ENCODE peak calls at places on chromosomes 11 and 22, in six cellular contexts. One of them, this sample, is unnamed. For H3K4me1, the result is how much of the 10 kb centered on the place peaks cover.

GRCh38 chr11:75279273-75279672 is 38.7 kb downstream of the TPBGL start:
- DNase-seq in heart left ventricle: peak
- DNase-seq in ovary: peak
- DNase-seq in cardiac muscle cell: peak
- DNase-seq in tibial artery: no peak
- DNase-seq in breast epithelium: no peak
- DNase-seq in this sample: no peak

GRCh38 chr11:76638267-76639197 is 32.0 kb downstream of the LRRC32 start:
- DNase-seq in heart left ventricle: peak
- DNase-seq in ovary: no peak
- DNase-seq in cardiac muscle cell: no peak
- DNase-seq in tibial artery: no peak
- DNase-seq in breast epithelium: no peak
- DNase-seq in this sample: no peak

GRCh38 chr11:31972623-31973022 is 118.3 kb upstream of the RCN1 start:
- DNase-seq in heart left ventricle: no peak
- DNase-seq in ovary: no peak
- DNase-seq in cardiac muscle cell: no peak
- DNase-seq in tibial artery: no peak
- DNase-seq in breast epithelium: no peak
- DNase-seq in this sample: no peak

GRCh38 chr11:63880031-63880841 is 36.7 kb downstream of the RCOR2 start:
- DNase-seq in heart left ventricle: no peak
- DNase-seq in ovary: no peak
- DNase-seq in cardiac muscle cell: no peak
- DNase-seq in tibial artery: no peak
- DNase-seq in breast epithelium: no peak
- DNase-seq in this sample: no peak

GRCh38 chr11:75668508-75669297 is at the start of gene MAP6:
- DNase-seq in heart left ventricle: peak
- DNase-seq in ovary: no peak
- DNase-seq in cardiac muscle cell: peak
- DNase-seq in tibial artery: no peak
- DNase-seq in breast epithelium: no peak
- DNase-seq in this sample: no peak

GRCh38 chr11:9851366-9851765 is 187.5 kb downstream of the SWAP70 start:
- DNase-seq in heart left ventricle: no peak
- DNase-seq in ovary: no peak
- DNase-seq in cardiac muscle cell: no peak
- DNase-seq in tibial artery: no peak
- DNase-seq in breast epithelium: no peak
- DNase-seq in this sample: no peak

GRCh38 chr22:29112102-29112501 is 39.3 kb downstream of the KREMEN1 start:
- DNase-seq in heart left ventricle: no peak
- DNase-seq in ovary: no peak
- DNase-seq in cardiac muscle cell: no peak
- DNase-seq in tibial artery: no peak
- DNase-seq in breast epithelium: no peak
- DNase-seq in this sample: no peak

GRCh38 chr11:83047515-83048225 is 24.0 kb downstream of the RAB30 start:
- DNase-seq in heart left ventricle: no peak
- DNase-seq in ovary: no peak
- DNase-seq in cardiac muscle cell: no peak
- DNase-seq in tibial artery: no peak
- DNase-seq in breast epithelium: no peak
- DNase-seq in this sample: no peak

GRCh38 chr11:121210445-121210970 is 82.1 kb upstream of the SC5D start:
- DNase-seq in heart left ventricle: no peak
- DNase-seq in ovary: no peak
- DNase-seq in cardiac muscle cell: no peak
- DNase-seq in tibial artery: no peak
- DNase-seq in breast epithelium: no peak
- DNase-seq in this sample: no peak

GRCh38 chr11:130371004-130371590 is 56.4 kb upstream of the ZBTB44 start:
- DNase-seq in heart left ventricle: no peak
- DNase-seq in ovary: no peak
- DNase-seq in cardiac muscle cell: no peak
- DNase-seq in tibial artery: no peak
- DNase-seq in breast epithelium: no peak
- DNase-seq in this sample: no peak

GRCh38 chr11:68974421-68975194 is 6.2 kb downstream of the MRGPRD start:
- DNase-seq in heart left ventricle: no peak
- DNase-seq in ovary: no peak
- DNase-seq in cardiac muscle cell: no peak
- DNase-seq in tibial artery: no peak
- DNase-seq in breast epithelium: no peak
- DNase-seq in this sample: peak

GRCh38 chr11:15742626-15743243 is 613.6 kb downstream of the SOX6 start:
- DNase-seq in heart left ventricle: no peak
- DNase-seq in ovary: no peak
- DNase-seq in cardiac muscle cell: no peak
- DNase-seq in tibial artery: no peak
- DNase-seq in breast epithelium: no peak
- DNase-seq in this sample: no peak

GRCh38 chr22:36753120-36753802 is 22.7 kb downstream of the IFT27 start:
- DNase-seq in heart left ventricle: no peak
- DNase-seq in ovary: no peak
- DNase-seq in cardiac muscle cell: peak
- DNase-seq in tibial artery: no peak
- DNase-seq in breast epithelium: no peak
- DNase-seq in this sample: peak

GRCh38 chr11:76524461-76524860 is 79.6 kb downstream of the EMSY start:
- DNase-seq in heart left ventricle: no peak
- DNase-seq in ovary: no peak
- DNase-seq in cardiac muscle cell: no peak
- DNase-seq in tibial artery: no peak
- DNase-seq in breast epithelium: no peak
- DNase-seq in this sample: no peak

GRCh38 chr11:126431401-126432064 is 76.0 kb downstream of the ST3GAL4 start:
- DNase-seq in heart left ventricle: peak
- DNase-seq in ovary: peak
- DNase-seq in cardiac muscle cell: no peak
- DNase-seq in tibial artery: peak
- DNase-seq in breast epithelium: no peak
- DNase-seq in this sample: no peak

GRCh38 chr11:115677190-115677589 is 173.0 kb upstream of the CADM1 start:
- DNase-seq in heart left ventricle: no peak
- DNase-seq in ovary: no peak
- DNase-seq in cardiac muscle cell: no peak
- DNase-seq in tibial artery: no peak
- DNase-seq in breast epithelium: no peak
- DNase-seq in this sample: no peak

GRCh38 chr11:121965330-121965729 is 150.7 kb downstream of the BLID start:
- DNase-seq in heart left ventricle: peak
- DNase-seq in ovary: peak
- DNase-seq in cardiac muscle cell: no peak
- DNase-seq in tibial artery: no peak
- DNase-seq in breast epithelium: no peak
- DNase-seq in this sample: no peak

GRCh38 chr22:30424471-30425326 is 869 bp upstream of the MTFP1 start:
- DNase-seq in heart left ventricle: no peak
- DNase-seq in ovary: no peak
- DNase-seq in cardiac muscle cell: peak
- DNase-seq in tibial artery: no peak
- DNase-seq in breast epithelium: no peak
- DNase-seq in this sample: no peak

GRCh38 chr22:35394011-35394312 is 6.0 kb upstream of the MCM5 start:
- DNase-seq in heart left ventricle: no peak
- DNase-seq in ovary: peak
- DNase-seq in cardiac muscle cell: no peak
- DNase-seq in tibial artery: no peak
- DNase-seq in breast epithelium: no peak
- DNase-seq in this sample: no peak

GRCh38 chr22:40637181-40638150 is 947 bp upstream of the MRTFA start:
- DNase-seq in heart left ventricle: peak
- DNase-seq in ovary: no peak
- DNase-seq in cardiac muscle cell: no peak
- DNase-seq in tibial artery: peak
- DNase-seq in breast epithelium: no peak
- DNase-seq in this sample: peak

GRCh38 chr22:50314455-50315288 is 7.2 kb upstream of the PLXNB2 start:
- DNase-seq in heart left ventricle: no peak
- DNase-seq in ovary: no peak
- DNase-seq in cardiac muscle cell: peak
- DNase-seq in tibial artery: no peak
- DNase-seq in breast epithelium: no peak
- DNase-seq in this sample: no peak
- H3K27ac ChIP-seq in heart left ventricle: no peak
- H3K27ac ChIP-seq in ovary: no peak
- H3K27ac ChIP-seq in cardiac muscle cell: no peak
- H3K27ac ChIP-seq in tibial artery: no peak
- H3K27ac ChIP-seq in breast epithelium: peak
- H3K27ac ChIP-seq in this sample: no peak

GRCh38 chr11:29962243-29962642 is 54.6 kb downstream of the KCNA4 start:
- DNase-seq in heart left ventricle: no peak
- DNase-seq in ovary: no peak
- DNase-seq in cardiac muscle cell: no peak
- DNase-seq in tibial artery: no peak
- DNase-seq in breast epithelium: no peak
- DNase-seq in this sample: no peak
- TF ChIP-seq CTCF in heart left ventricle: no peak
- TF ChIP-seq CTCF in ovary: no peak
- TF ChIP-seq CTCF in cardiac muscle cell: peak
- TF ChIP-seq CTCF in tibial artery: no peak
- TF ChIP-seq CTCF in breast epithelium: no peak
- TF ChIP-seq CTCF in this sample: no peak

GRCh38 chr22:38867496-38868285 is 4.3 kb downstream of the CBX6 start:
- DNase-seq in heart left ventricle: no peak
- DNase-seq in ovary: peak
- DNase-seq in cardiac muscle cell: no peak
- DNase-seq in tibial artery: peak
- DNase-seq in breast epithelium: no peak
- DNase-seq in this sample: peak

GRCh38 chr22:38866024-38866398 is 6.0 kb downstream of the CBX6 start:
- DNase-seq in heart left ventricle: no peak
- DNase-seq in ovary: no peak
- DNase-seq in cardiac muscle cell: no peak
- DNase-seq in tibial artery: peak
- DNase-seq in breast epithelium: no peak
- DNase-seq in this sample: peak

GRCh38 chr22:38867124-38867455 is 4.9 kb downstream of the CBX6 start:
- DNase-seq in heart left ventricle: no peak
- DNase-seq in ovary: no peak
- DNase-seq in cardiac muscle cell: no peak
- DNase-seq in tibial artery: no peak
- DNase-seq in breast epithelium: no peak
- DNase-seq in this sample: no peak

GRCh38 chr22:38865201-38866023 is 6.6 kb downstream of the CBX6 start:
- DNase-seq in heart left ventricle: no peak
- DNase-seq in ovary: peak
- DNase-seq in cardiac muscle cell: no peak
- DNase-seq in tibial artery: peak
- DNase-seq in breast epithelium: no peak
- DNase-seq in this sample: peak

DNA sequence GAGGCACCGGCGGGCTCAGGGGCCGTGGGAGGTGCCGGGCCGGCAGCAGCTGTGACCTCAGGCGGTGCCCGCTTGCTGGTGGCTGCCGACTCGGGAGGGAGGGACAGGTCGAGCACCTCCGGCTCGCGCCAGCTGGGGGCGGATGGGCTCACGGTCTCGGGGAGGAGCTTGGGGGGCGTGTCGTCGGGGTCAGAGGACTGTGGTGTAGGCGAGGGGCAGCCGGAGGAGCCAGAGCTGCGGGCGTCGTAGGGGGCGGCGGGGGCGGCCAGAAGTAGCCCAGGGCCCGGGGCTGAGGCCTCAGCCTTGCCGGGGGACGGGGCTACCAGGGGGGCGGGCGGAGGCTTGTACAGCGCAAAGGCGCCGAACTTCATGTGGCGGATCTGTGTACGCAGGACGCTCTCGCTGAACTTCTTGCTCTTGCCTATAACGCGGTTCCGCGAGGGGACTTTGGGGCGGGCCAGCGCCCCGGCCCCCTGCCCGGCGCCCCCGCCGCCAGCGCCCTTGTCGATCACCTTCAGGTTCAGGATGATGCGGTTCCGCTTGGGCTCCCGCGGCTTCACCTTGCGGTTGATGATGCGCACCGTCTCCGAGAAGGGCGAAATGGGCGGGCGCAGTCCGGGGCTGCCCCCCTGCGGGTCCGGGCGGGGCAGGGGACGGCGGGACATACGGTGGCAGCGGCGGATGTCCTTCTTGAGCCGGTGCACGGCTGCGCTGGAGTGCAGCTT is 5.5 kb downstream of the CBX6 start:
- DNase-seq in heart left ventricle: no peak
- DNase-seq in ovary: peak
- DNase-seq in cardiac muscle cell: no peak
- DNase-seq in tibial artery: peak
- DNase-seq in breast epithelium: no peak
- DNase-seq in this sample: no peak
- H3K4me1 ChIP-seq in heart left ventricle: half or more
- H3K4me1 ChIP-seq in ovary: under half
- H3K4me1 ChIP-seq in cardiac muscle cell: under half
- H3K4me1 ChIP-seq in tibial artery: half or more
- H3K4me1 ChIP-seq in breast epithelium: under half
- H3K4me1 ChIP-seq in this sample: half or more

GRCh38 chr11:124642628-124643027 is 20.0 kb downstream of the TBRG1 start:
- DNase-seq in heart left ventricle: no peak
- DNase-seq in ovary: no peak
- DNase-seq in cardiac muscle cell: no peak
- DNase-seq in tibial artery: no peak
- DNase-seq in breast epithelium: no peak
- DNase-seq in this sample: no peak

GRCh38 chr11:124643605-124644425 is 21.2 kb downstream of the TBRG1 start:
- DNase-seq in heart left ventricle: no peak
- DNase-seq in ovary: no peak
- DNase-seq in cardiac muscle cell: no peak
- DNase-seq in tibial artery: no peak
- DNase-seq in breast epithelium: no peak
- DNase-seq in this sample: no peak

GRCh38 chr11:124644426-124645280 is 22.0 kb downstream of the TBRG1 start:
- DNase-seq in heart left ventricle: peak
- DNase-seq in ovary: peak
- DNase-seq in cardiac muscle cell: peak
- DNase-seq in tibial artery: peak
- DNase-seq in breast epithelium: peak
- DNase-seq in this sample: peak

GRCh38 chr11:124640660-124641059 is 18.0 kb downstream of the TBRG1 start:
- DNase-seq in heart left ventricle: no peak
- DNase-seq in ovary: no peak
- DNase-seq in cardiac muscle cell: no peak
- DNase-seq in tibial artery: no peak
- DNase-seq in breast epithelium: no peak
- DNase-seq in this sample: no peak

DNA sequence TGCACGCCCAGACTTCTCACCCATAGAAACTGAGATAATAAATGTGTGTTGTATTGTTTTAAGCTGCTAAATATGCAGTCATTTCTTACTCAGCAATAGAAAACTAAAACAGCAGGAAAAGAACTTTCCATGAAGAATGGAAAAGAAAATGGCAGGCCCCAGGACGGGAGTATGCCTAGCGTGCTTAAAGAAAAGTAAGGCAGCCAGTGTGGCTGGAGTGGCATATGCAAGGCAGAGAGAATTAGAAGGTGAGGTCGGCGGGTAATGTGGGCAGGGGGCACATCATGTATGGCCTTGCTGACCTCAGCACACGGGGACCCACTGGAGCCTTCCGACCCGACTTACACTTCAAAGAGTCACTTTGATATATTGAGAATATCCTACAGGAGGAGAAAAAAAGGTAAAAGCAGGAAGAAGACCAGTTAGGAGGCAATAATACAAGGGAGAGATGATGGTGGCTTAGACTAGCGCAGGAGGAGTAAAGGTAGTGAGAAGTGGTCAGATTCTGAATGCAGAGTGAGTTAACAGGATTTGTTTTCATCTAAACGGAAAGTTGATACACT is 20.5 kb downstream of the TBRG1 start:
- DNase-seq in heart left ventricle: no peak
- DNase-seq in ovary: no peak
- DNase-seq in cardiac muscle cell: no peak
- DNase-seq in tibial artery: no peak
- DNase-seq in breast epithelium: no peak
- DNase-seq in this sample: no peak
- H3K27ac ChIP-seq in heart left ventricle: no peak
- H3K27ac ChIP-seq in ovary: no peak
- H3K27ac ChIP-seq in cardiac muscle cell: no peak
- H3K27ac ChIP-seq in tibial artery: peak
- H3K27ac ChIP-seq in breast epithelium: no peak
- H3K27ac ChIP-seq in this sample: no peak